ENCODE peak calls at places on chromosomes 1 and 21, in five cellular contexts. S, T, U, C and Z are unnamed samples.
A peak's percentile ranks its signal among the peaks of the same experiment; 100 is the strongest.

GRCh38 chr1:198232940-198233675 is 76.3 kb downstream of the NEK7 start:
- ATAC-seq in S (no peak), T (peak; percentile 61), U (no peak), C (no peak), Z (no peak)

GRCh38 chr1:56322211-56322610 is 257.2 kb downstream of the PLPP3 start:
- ATAC-seq in S (peak; percentile 45), T (no peak), U (no peak), C (no peak), Z (no peak)

GRCh38 chr1:184879876-184880275 is 94.4 kb downstream of the NIBAN1 start:
- ATAC-seq in S (no peak), T (no peak), U (no peak), C (no peak), Z (no peak)

GRCh38 chr1:181503130-181503810 is 20.0 kb downstream of the CACNA1E start:
- ATAC-seq in S (no peak), T (no peak), U (no peak), C (no peak), Z (no peak)

GRCh38 chr21:44082648-44083436 is 24.4 kb upstream of the PWP2 start:
- ATAC-seq in S (no peak), T (no peak), U (no peak), C (peak; percentile 2), Z (no peak)

GRCh38 chr21:33419538-33420123 is 16.4 kb downstream of the IFNGR2 start:
- ATAC-seq in S (peak; percentile 90), T (peak; percentile 36), U (peak; percentile 54), C (no peak), Z (no peak)

GRCh38 chr1:232890340-232890953 is 60.0 kb upstream of the NTPCR start:
- ATAC-seq in S (no peak), T (no peak), U (no peak), C (no peak), Z (no peak)

GRCh38 chr1:151991663-151992344 is 1.9 kb downstream of the S100A10 start:
- ATAC-seq in S (no peak), T (no peak), U (no peak), C (no peak), Z (no peak)